ENCODE peak calls at places on chromosomes 1 and 21, in six cellular contexts. One of them, this sample, is unnamed.

GRCh38 chr1:9303916-9304315 is 11.2 kb downstream of the SPSB1 start:
- DNase-seq in progenitor cell of endocrine pancreas: no peak
- DNase-seq in tibial artery: no peak
- DNase-seq in neural crest cell: no peak
- DNase-seq in omental fat pad: no peak
- DNase-seq in B cell: no peak
- DNase-seq in this sample: no peak

GRCh38 chr1:18927654-18928272 is 25.4 kb upstream of the ALDH4A1 start:
- DNase-seq in progenitor cell of endocrine pancreas: no peak
- DNase-seq in tibial artery: no peak
- DNase-seq in neural crest cell: no peak
- DNase-seq in omental fat pad: no peak
- DNase-seq in B cell: peak
- DNase-seq in this sample: no peak

GRCh38 chr21:33897739-33898138 is 17.9 kb downstream of the ATP5PO start:
- DNase-seq in progenitor cell of endocrine pancreas: no peak
- DNase-seq in tibial artery: no peak
- DNase-seq in neural crest cell: no peak
- DNase-seq in omental fat pad: no peak
- DNase-seq in B cell: no peak
- DNase-seq in this sample: no peak

GRCh38 chr1:240562111-240562590 is 49.8 kb downstream of the GREM2 start:
- DNase-seq in progenitor cell of endocrine pancreas: no peak
- DNase-seq in tibial artery: no peak
- DNase-seq in neural crest cell: no peak
- DNase-seq in omental fat pad: no peak
- DNase-seq in B cell: no peak
- DNase-seq in this sample: no peak

GRCh38 chr1:238457610-238458009 is 566.9 kb upstream of the ZP4 start:
- DNase-seq in progenitor cell of endocrine pancreas: no peak
- DNase-seq in tibial artery: no peak
- DNase-seq in neural crest cell: no peak
- DNase-seq in omental fat pad: no peak
- DNase-seq in B cell: no peak
- DNase-seq in this sample: no peak

GRCh38 chr1:43276673-43277072 is 6.9 kb downstream of the TMEM125 start:
- DNase-seq in progenitor cell of endocrine pancreas: peak
- DNase-seq in tibial artery: peak
- DNase-seq in neural crest cell: no peak
- DNase-seq in omental fat pad: no peak
- DNase-seq in B cell: no peak
- DNase-seq in this sample: no peak

GRCh38 chr1:90405726-90406125 is 311.4 kb downstream of the BARHL2 start:
- DNase-seq in progenitor cell of endocrine pancreas: no peak
- DNase-seq in tibial artery: no peak
- DNase-seq in neural crest cell: no peak
- DNase-seq in omental fat pad: no peak
- DNase-seq in B cell: no peak
- DNase-seq in this sample: no peak

GRCh38 chr1:203467550-203467921 is 8.1 kb upstream of the PRELP start:
- DNase-seq in progenitor cell of endocrine pancreas: no peak
- DNase-seq in tibial artery: peak
- DNase-seq in neural crest cell: no peak
- DNase-seq in omental fat pad: no peak
- DNase-seq in B cell: no peak
- DNase-seq in this sample: no peak

GRCh38 chr1:207366022-207366421 is 44.5 kb downstream of the CD55 start:
- DNase-seq in progenitor cell of endocrine pancreas: no peak
- DNase-seq in tibial artery: no peak
- DNase-seq in neural crest cell: no peak
- DNase-seq in omental fat pad: no peak
- DNase-seq in B cell: no peak
- DNase-seq in this sample: no peak

GRCh38 chr1:180502361-180503273 is at the start of gene ACBD6:
- DNase-seq in progenitor cell of endocrine pancreas: peak
- DNase-seq in tibial artery: peak
- DNase-seq in neural crest cell: peak
- DNase-seq in omental fat pad: peak
- DNase-seq in B cell: peak
- DNase-seq in this sample: peak

GRCh38 chr1:205444931-205445652 is 10.8 kb downstream of the BLACAT1 start:
- DNase-seq in progenitor cell of endocrine pancreas: no peak
- DNase-seq in tibial artery: peak
- DNase-seq in neural crest cell: no peak
- DNase-seq in omental fat pad: no peak
- DNase-seq in B cell: no peak
- DNase-seq in this sample: no peak

GRCh38 chr1:154866995-154867795 is 2.9 kb downstream of the KCNN3 start:
- DNase-seq in progenitor cell of endocrine pancreas: no peak
- DNase-seq in tibial artery: no peak
- DNase-seq in neural crest cell: no peak
- DNase-seq in omental fat pad: no peak
- DNase-seq in B cell: no peak
- DNase-seq in this sample: no peak

GRCh38 chr1:58154256-58154655 is 392.3 kb downstream of the OMA1 start:
- DNase-seq in progenitor cell of endocrine pancreas: no peak
- DNase-seq in tibial artery: no peak
- DNase-seq in neural crest cell: no peak
- DNase-seq in omental fat pad: no peak
- DNase-seq in B cell: no peak
- DNase-seq in this sample: no peak

GRCh38 chr1:58156124-58156468 is 390.4 kb downstream of the OMA1 start:
- DNase-seq in progenitor cell of endocrine pancreas: no peak
- DNase-seq in tibial artery: no peak
- DNase-seq in neural crest cell: no peak
- DNase-seq in omental fat pad: no peak
- DNase-seq in B cell: no peak
- DNase-seq in this sample: no peak

GRCh38 chr1:58156801-58157200 is 389.7 kb downstream of the OMA1 start:
- DNase-seq in progenitor cell of endocrine pancreas: no peak
- DNase-seq in tibial artery: no peak
- DNase-seq in neural crest cell: no peak
- DNase-seq in omental fat pad: no peak
- DNase-seq in B cell: no peak
- DNase-seq in this sample: no peak

GRCh38 chr1:58157281-58157680 is 389.2 kb downstream of the OMA1 start:
- DNase-seq in progenitor cell of endocrine pancreas: no peak
- DNase-seq in tibial artery: no peak
- DNase-seq in neural crest cell: no peak
- DNase-seq in omental fat pad: no peak
- DNase-seq in B cell: no peak
- DNase-seq in this sample: no peak

DNA sequence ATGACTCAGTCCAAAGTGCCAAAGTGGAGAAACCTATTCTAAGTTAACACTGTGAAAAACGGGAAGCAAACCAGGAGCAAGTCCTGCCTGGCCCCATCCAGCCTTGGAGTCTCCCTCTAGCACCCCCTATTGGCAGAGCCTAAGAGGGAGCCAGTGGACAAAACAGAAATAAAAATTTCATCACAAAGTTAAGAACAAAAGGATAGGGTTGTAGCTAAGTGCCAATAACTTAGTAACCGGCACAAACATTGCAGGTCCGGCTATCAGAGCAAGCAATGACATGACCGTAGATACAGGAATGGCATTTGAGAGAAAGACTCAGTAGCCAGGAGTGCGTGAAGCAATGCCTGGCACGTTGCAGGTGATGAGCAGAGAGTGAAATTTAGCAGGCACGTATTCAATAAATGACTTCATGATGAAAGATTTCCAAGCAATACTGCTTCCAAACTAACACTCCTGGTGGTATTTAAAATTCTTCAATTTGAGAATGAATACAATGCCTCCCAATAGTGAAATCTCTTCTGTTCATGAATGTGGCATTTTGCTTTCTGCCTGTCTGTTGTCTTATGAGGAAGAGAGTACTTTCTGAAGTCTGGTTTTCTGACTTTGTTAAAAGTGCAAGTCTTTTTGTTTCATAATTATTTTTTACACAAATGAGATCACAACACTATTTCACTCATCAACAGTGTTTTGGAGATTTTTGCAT is 391.0 kb downstream of the OMA1 start:
- DNase-seq in progenitor cell of endocrine pancreas: no peak
- DNase-seq in tibial artery: no peak
- DNase-seq in neural crest cell: peak
- DNase-seq in omental fat pad: no peak
- DNase-seq in B cell: no peak
- DNase-seq in this sample: no peak
- TF ChIP-seq CTCF in progenitor cell of endocrine pancreas: peak
- TF ChIP-seq CTCF in tibial artery: no peak
- TF ChIP-seq CTCF in neural crest cell: peak
- TF ChIP-seq CTCF in omental fat pad: no peak
- TF ChIP-seq CTCF in B cell: no peak
- TF ChIP-seq CTCF in this sample: no peak

GRCh38 chr1:45236136-45236535 is 29.7 kb upstream of the ZSWIM5 start:
- DNase-seq in progenitor cell of endocrine pancreas: no peak
- DNase-seq in tibial artery: no peak
- DNase-seq in neural crest cell: no peak
- DNase-seq in omental fat pad: no peak
- DNase-seq in B cell: no peak
- DNase-seq in this sample: no peak

GRCh38 chr1:45225598-45225997 is 19.2 kb upstream of the ZSWIM5 start:
- DNase-seq in progenitor cell of endocrine pancreas: no peak
- DNase-seq in tibial artery: no peak
- DNase-seq in neural crest cell: no peak
- DNase-seq in omental fat pad: no peak
- DNase-seq in B cell: no peak
- DNase-seq in this sample: no peak

DNA sequence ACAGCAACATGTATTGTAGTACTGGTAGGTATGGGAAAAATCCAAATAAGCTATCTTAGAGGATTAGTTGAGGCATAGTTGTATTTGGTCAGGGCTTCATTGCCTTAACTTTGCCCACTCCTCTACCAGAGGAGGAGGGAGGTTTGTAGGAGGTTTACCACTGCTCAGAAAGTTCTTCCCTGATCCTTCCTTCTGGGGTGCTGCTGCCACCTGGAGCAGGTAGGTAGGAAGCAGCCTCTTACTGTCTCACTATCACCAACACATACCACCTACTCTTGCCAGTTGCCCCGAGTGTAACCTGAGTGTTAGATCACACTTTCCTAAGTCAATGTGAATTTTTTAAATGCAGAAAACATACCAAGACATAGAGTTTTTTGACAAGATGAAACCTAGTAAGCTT is 24.1 kb upstream of the ZSWIM5 start:
- DNase-seq in progenitor cell of endocrine pancreas: no peak
- DNase-seq in tibial artery: no peak
- DNase-seq in neural crest cell: no peak
- DNase-seq in omental fat pad: no peak
- DNase-seq in B cell: no peak
- DNase-seq in this sample: no peak
- TF ChIP-seq CTCF in progenitor cell of endocrine pancreas: no peak
- TF ChIP-seq CTCF in tibial artery: no peak
- TF ChIP-seq CTCF in neural crest cell: no peak
- TF ChIP-seq CTCF in omental fat pad: no peak
- TF ChIP-seq CTCF in B cell: no peak
- TF ChIP-seq CTCF in this sample: no peak

GRCh38 chr1:24865168-24865567 is 64.9 kb downstream of the RUNX3 start:
- DNase-seq in progenitor cell of endocrine pancreas: no peak
- DNase-seq in tibial artery: peak
- DNase-seq in neural crest cell: no peak
- DNase-seq in omental fat pad: no peak
- DNase-seq in B cell: no peak
- DNase-seq in this sample: no peak

GRCh38 chr1:24867064-24867870 is 62.8 kb downstream of the RUNX3 start:
- DNase-seq in progenitor cell of endocrine pancreas: no peak
- DNase-seq in tibial artery: peak
- DNase-seq in neural crest cell: no peak
- DNase-seq in omental fat pad: no peak
- DNase-seq in B cell: no peak
- DNase-seq in this sample: peak

GRCh38 chr1:24865587-24865986 is 64.5 kb downstream of the RUNX3 start:
- DNase-seq in progenitor cell of endocrine pancreas: no peak
- DNase-seq in tibial artery: peak
- DNase-seq in neural crest cell: no peak
- DNase-seq in omental fat pad: no peak
- DNase-seq in B cell: no peak
- DNase-seq in this sample: no peak

GRCh38 chr1:24868016-24868875 is 61.8 kb downstream of the RUNX3 start:
- DNase-seq in progenitor cell of endocrine pancreas: no peak
- DNase-seq in tibial artery: peak
- DNase-seq in neural crest cell: no peak
- DNase-seq in omental fat pad: no peak
- DNase-seq in B cell: no peak
- DNase-seq in this sample: peak

GRCh38 chr1:24866211-24867063 is 63.6 kb downstream of the RUNX3 start:
- DNase-seq in progenitor cell of endocrine pancreas: no peak
- DNase-seq in tibial artery: peak
- DNase-seq in neural crest cell: no peak
- DNase-seq in omental fat pad: no peak
- DNase-seq in B cell: no peak
- DNase-seq in this sample: peak
- TF ChIP-seq CTCF in progenitor cell of endocrine pancreas: no peak
- TF ChIP-seq CTCF in tibial artery: no peak
- TF ChIP-seq CTCF in neural crest cell: no peak
- TF ChIP-seq CTCF in omental fat pad: no peak
- TF ChIP-seq CTCF in B cell: no peak
- TF ChIP-seq CTCF in this sample: no peak

GRCh38 chr1:28581531-28582247 is 10.4 kb upstream of the RAB42 start:
- DNase-seq in progenitor cell of endocrine pancreas: peak
- DNase-seq in tibial artery: peak
- DNase-seq in neural crest cell: peak
- DNase-seq in omental fat pad: peak
- DNase-seq in B cell: peak
- DNase-seq in this sample: peak
- TF ChIP-seq CTCF in progenitor cell of endocrine pancreas: no peak
- TF ChIP-seq CTCF in tibial artery: peak
- TF ChIP-seq CTCF in neural crest cell: peak
- TF ChIP-seq CTCF in omental fat pad: no peak
- TF ChIP-seq CTCF in B cell: peak
- TF ChIP-seq CTCF in this sample: peak

DNA sequence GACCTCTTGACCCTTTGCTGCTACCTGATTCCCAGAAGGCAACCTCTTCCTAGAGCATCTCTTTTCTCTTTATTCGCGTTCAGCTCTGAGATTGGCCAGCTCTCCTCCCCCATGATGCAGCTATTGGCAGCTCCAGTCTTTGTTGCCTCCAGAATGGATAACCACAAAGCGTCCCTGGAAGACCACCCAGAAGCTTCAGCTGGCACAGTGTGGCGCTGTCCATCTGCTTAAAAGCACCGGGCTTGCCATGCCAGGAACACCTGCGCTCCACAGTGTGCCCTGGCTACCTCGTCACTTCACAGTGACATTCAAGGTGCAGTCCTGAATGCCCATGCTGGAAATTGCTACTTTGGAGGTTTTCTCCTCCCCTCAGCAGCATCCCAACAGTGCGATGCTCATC is 353.9 kb downstream of the LMO4 start:
- DNase-seq in progenitor cell of endocrine pancreas: no peak
- DNase-seq in tibial artery: no peak
- DNase-seq in neural crest cell: no peak
- DNase-seq in omental fat pad: no peak
- DNase-seq in B cell: no peak
- DNase-seq in this sample: no peak
- TF ChIP-seq CTCF in progenitor cell of endocrine pancreas: no peak
- TF ChIP-seq CTCF in tibial artery: no peak
- TF ChIP-seq CTCF in neural crest cell: no peak
- TF ChIP-seq CTCF in omental fat pad: no peak
- TF ChIP-seq CTCF in B cell: no peak
- TF ChIP-seq CTCF in this sample: no peak

This sample was measured in natural killer cell.